ENCODE peak calls at places on chromosomes 12 and 14, in six cellular contexts. One of them, this sample, is unnamed.

GRCh38 chr12:9784326-9784725 is 23.6 kb upstream of the CD69 start:
- DNase-seq in adrenal gland: no peak
- DNase-seq in Panc1: no peak
- DNase-seq in tibial artery: no peak
- DNase-seq in Peyer's patch: no peak
- DNase-seq in testis: no peak
- DNase-seq in this sample: no peak

GRCh38 chr12:112998997-112999767 is 20.9 kb downstream of the OAS2 start:
- DNase-seq in adrenal gland: no peak
- DNase-seq in Panc1: no peak
- DNase-seq in tibial artery: no peak
- DNase-seq in Peyer's patch: no peak
- DNase-seq in testis: no peak
- DNase-seq in this sample: no peak

GRCh38 chr14:23568021-23568599 is 519 bp upstream of the AP1G2 start:
- DNase-seq in adrenal gland: no peak
- DNase-seq in Panc1: no peak
- DNase-seq in tibial artery: no peak
- DNase-seq in Peyer's patch: no peak
- DNase-seq in testis: no peak
- DNase-seq in this sample: no peak

GRCh38 chr12:124832856-124833255 is 30.8 kb downstream of the SCARB1 start:
- DNase-seq in adrenal gland: no peak
- DNase-seq in Panc1: no peak
- DNase-seq in tibial artery: no peak
- DNase-seq in Peyer's patch: no peak
- DNase-seq in testis: no peak
- DNase-seq in this sample: no peak

GRCh38 chr14:48748151-48748550 is 838.0 kb downstream of the RPS29 start:
- DNase-seq in adrenal gland: no peak
- DNase-seq in Panc1: no peak
- DNase-seq in tibial artery: no peak
- DNase-seq in Peyer's patch: no peak
- DNase-seq in testis: no peak
- DNase-seq in this sample: no peak

GRCh38 chr14:91369628-91370445 is 47.8 kb downstream of the CCDC88C start:
- DNase-seq in adrenal gland: no peak
- DNase-seq in Panc1: no peak
- DNase-seq in tibial artery: no peak
- DNase-seq in Peyer's patch: no peak
- DNase-seq in testis: no peak
- DNase-seq in this sample: no peak

GRCh38 chr12:65536876-65537661 is 258.6 kb downstream of the MSRB3 start:
- DNase-seq in adrenal gland: peak; percentile 22
- DNase-seq in Panc1: peak; percentile 82
- DNase-seq in tibial artery: peak; percentile 32
- DNase-seq in Peyer's patch: no peak
- DNase-seq in testis: no peak
- DNase-seq in this sample: peak; percentile 99

GRCh38 chr14:36094963-36095362 is 81.6 kb downstream of the PTCSC3 start:
- DNase-seq in adrenal gland: no peak
- DNase-seq in Panc1: no peak
- DNase-seq in tibial artery: no peak
- DNase-seq in Peyer's patch: no peak
- DNase-seq in testis: no peak
- DNase-seq in this sample: no peak

GRCh38 chr14:77100961-77101360 is 2.9 kb downstream of the CIPC start:
- DNase-seq in adrenal gland: no peak
- DNase-seq in Panc1: no peak
- DNase-seq in tibial artery: no peak
- DNase-seq in Peyer's patch: no peak
- DNase-seq in testis: no peak
- DNase-seq in this sample: no peak

DNA sequence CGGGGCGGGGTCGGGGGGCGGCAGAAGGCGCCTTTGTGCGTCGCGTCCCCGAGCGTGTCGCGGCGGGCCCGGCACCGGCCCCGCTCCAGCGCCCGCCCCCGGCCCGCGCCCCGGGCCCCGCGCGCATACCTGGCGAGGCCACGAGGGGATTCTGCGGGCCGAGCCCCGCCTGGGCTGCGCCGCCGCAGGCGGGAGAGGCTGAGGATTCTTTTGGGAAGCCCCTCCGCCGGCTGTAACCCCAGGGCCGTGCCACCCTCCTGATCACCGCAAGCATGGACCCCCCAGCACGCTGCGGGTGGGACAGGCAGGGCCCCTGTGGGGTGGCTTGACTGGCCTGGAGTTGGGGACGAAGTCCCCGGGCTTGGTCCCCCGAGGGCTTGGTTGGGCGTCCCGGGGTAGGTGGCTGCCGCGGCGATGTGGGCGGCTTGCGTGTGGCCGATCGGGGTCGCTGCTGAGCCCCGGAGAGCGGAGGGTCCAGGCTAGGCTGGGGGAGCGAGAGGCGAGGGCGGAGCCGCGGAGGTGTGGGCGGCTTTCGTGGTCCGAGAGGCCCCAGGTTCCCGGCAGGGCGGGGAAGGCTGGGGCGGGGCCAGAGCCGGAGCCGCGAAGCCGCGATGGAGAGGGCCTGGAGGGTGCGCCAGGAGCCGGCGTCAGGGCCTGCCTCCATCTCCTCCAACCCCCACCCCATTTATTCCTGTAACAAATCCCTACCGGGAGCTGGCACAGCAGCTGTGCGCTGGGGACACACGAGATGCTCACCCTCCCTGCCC is 28.4 kb upstream of the GPR132 start:
- DNase-seq in adrenal gland: peak; percentile 63
- DNase-seq in Panc1: no peak
- DNase-seq in tibial artery: no peak
- DNase-seq in Peyer's patch: peak; percentile 89
- DNase-seq in testis: peak; percentile 67
- DNase-seq in this sample: no peak
- TF ChIP-seq CTCF in adrenal gland: peak; percentile 8
- TF ChIP-seq CTCF in Panc1: peak; percentile 78
- TF ChIP-seq CTCF in tibial artery: peak; percentile 40
- TF ChIP-seq CTCF in Peyer's patch: peak; percentile 57
- TF ChIP-seq CTCF in testis: peak; percentile 26
- TF ChIP-seq CTCF in this sample: peak; percentile 56

GRCh38 chr14:32709072-32709471 is 229.6 kb upstream of the NPAS3 start:
- DNase-seq in adrenal gland: no peak
- DNase-seq in Panc1: no peak
- DNase-seq in tibial artery: peak; percentile 32
- DNase-seq in Peyer's patch: no peak
- DNase-seq in testis: peak; percentile 65
- DNase-seq in this sample: peak; percentile 36
- H3K4me3 ChIP-seq in adrenal gland: no peak overlapping the region
- H3K4me3 ChIP-seq in Panc1: no peak overlapping the region
- H3K4me3 ChIP-seq in tibial artery: no peak overlapping the region
- H3K4me3 ChIP-seq in Peyer's patch: no peak overlapping the region
- H3K4me3 ChIP-seq in testis: no peak overlapping the region
- H3K4me3 ChIP-seq in this sample: no peak overlapping the region

DNA sequence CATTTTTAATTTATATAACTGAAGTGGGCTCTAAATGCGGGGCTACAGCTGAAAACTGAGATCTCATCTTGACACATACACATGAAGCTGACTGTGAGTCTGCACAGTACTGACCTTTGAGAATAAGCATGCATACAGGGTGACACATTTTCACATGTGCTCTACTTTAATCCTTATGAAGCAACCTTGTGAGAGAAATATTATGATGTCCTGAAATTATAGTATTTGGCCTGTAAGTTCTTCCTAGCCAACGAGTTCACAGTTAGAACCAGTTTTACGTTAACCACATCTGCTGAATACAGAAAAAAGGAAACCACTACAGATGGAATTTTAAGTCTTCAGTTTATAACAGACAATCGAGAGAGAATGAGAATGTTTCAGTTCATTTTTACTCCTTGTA is 70.3 kb downstream of the SPPL3 start:
- DNase-seq in adrenal gland: no peak
- DNase-seq in Panc1: no peak
- DNase-seq in tibial artery: no peak
- DNase-seq in Peyer's patch: no peak
- DNase-seq in testis: no peak
- DNase-seq in this sample: peak; percentile 6
- H3K27ac ChIP-seq in adrenal gland: no peak overlapping the region
- H3K27ac ChIP-seq in Panc1: no peak overlapping the region
- H3K27ac ChIP-seq in tibial artery: peak overlapping the region; percentile 39
- H3K27ac ChIP-seq in Peyer's patch: no peak overlapping the region
- H3K27ac ChIP-seq in testis: no peak overlapping the region
- H3K27ac ChIP-seq in this sample: no peak overlapping the region

DNA sequence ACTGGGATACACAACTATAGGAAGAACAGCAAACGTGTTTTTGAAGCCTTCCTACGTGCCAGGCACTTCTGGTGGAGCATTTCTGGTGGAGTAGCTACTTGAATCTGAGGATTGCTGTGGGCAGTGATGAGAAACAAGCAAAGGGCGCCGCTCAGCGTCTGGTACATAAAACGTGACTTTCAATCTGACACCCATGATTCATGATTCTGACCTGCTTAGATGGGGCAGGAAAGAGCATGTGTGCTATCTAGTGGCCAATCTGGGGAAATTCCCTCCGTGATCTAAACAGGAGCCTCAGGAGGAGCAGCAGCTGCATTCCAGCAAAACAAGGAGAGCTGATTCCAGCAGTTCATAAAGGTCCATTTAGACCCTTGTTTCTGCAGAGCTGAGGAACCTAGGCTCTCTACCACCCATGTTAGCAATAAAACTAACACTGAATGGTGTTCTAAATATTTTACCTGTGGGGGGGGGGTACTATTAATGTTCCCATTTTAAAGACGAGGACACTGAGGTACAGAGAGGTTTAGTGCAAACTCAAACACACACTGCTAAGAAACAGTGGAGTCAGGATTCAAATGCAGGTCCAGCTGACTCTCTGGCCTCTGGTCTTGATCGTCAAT is 37.8 kb downstream of the PAH start:
- DNase-seq in adrenal gland: peak; percentile 67
- DNase-seq in Panc1: peak; percentile 15
- DNase-seq in tibial artery: peak; percentile 71
- DNase-seq in Peyer's patch: no peak
- DNase-seq in testis: peak; percentile 80
- DNase-seq in this sample: no peak
- TF ChIP-seq CTCF in adrenal gland: peak; percentile 56
- TF ChIP-seq CTCF in Panc1: peak; percentile 69
- TF ChIP-seq CTCF in tibial artery: peak; percentile 19
- TF ChIP-seq CTCF in Peyer's patch: no peak
- TF ChIP-seq CTCF in testis: no peak
- TF ChIP-seq CTCF in this sample: no peak

DNA sequence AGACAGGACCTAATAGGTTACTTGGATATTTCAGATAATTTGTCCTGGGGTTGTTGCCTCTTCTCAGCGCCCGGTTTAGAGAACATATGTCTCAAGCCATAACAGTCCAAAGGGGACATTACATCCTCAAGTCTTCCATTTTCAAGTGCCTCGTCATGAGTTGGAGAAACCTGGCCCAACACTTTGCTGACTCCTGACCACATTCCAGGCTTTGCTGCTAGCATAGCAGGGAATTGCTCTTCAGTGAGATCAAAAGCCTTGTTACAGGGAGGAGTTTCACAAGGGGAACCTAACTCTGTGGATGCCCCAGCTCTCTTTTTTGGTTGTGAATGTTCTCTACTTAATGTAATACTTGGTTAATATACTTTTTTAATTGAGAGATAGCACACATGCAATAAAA is 8.2 kb upstream of the MMP19 start:
- DNase-seq in adrenal gland: no peak
- DNase-seq in Panc1: no peak
- DNase-seq in tibial artery: no peak
- DNase-seq in Peyer's patch: no peak
- DNase-seq in testis: no peak
- DNase-seq in this sample: no peak
- H3K4me3 ChIP-seq in adrenal gland: no peak overlapping the region
- H3K4me3 ChIP-seq in Panc1: no peak overlapping the region
- H3K4me3 ChIP-seq in tibial artery: no peak overlapping the region
- H3K4me3 ChIP-seq in Peyer's patch: no peak overlapping the region
- H3K4me3 ChIP-seq in testis: no peak overlapping the region
- H3K4me3 ChIP-seq in this sample: no peak overlapping the region

GRCh38 chr12:129681151-129681550 is 222.7 kb downstream of the TMEM132D start:
- DNase-seq in adrenal gland: no peak
- DNase-seq in Panc1: no peak
- DNase-seq in tibial artery: no peak
- DNase-seq in Peyer's patch: no peak
- DNase-seq in testis: no peak
- DNase-seq in this sample: no peak
- H3K27ac ChIP-seq in adrenal gland: no peak overlapping the region
- H3K27ac ChIP-seq in Panc1: no peak overlapping the region
- H3K27ac ChIP-seq in tibial artery: no peak overlapping the region
- H3K27ac ChIP-seq in Peyer's patch: no peak overlapping the region
- H3K27ac ChIP-seq in testis: no peak overlapping the region
- H3K27ac ChIP-seq in this sample: no peak overlapping the region

This sample was measured in AG04450.